ENCODE peak calls at places on chromosome 22, in four cellular contexts. C is HEK293T, F is K562, Q is HepG2. A is an unnamed sample.

GRCh38 chr22:18970180-18970947 is 34.3 kb upstream of the PRODH start:
- DNase-seq in C (peak), F (no peak), Q (no peak), A (no peak)

GRCh38 chr22:46007848-46008261 is 30.9 kb upstream of the WNT7B start:
- DNase-seq in C (no peak), F (no peak), Q (no peak), A (no peak)

GRCh38 chr22:19749876-19750275 is 10.7 kb upstream of the TBX1 start:
- DNase-seq in C (no peak), F (no peak), Q (no peak), A (no peak)

GRCh38 chr22:46561435-46561905 is 24.1 kb upstream of the CELSR1 start:
- DNase-seq in C (peak), F (peak), Q (peak), A (peak)

GRCh38 chr22:49768511-49768910 is 59.2 kb downstream of the BRD1 start:
- DNase-seq in C (no peak), F (no peak), Q (no peak), A (no peak)

GRCh38 chr22:11253000-11253511 is 4274.9 kb upstream of the OR11H1 start:
- DNase-seq in C (no peak), F (no peak), Q (no peak), A (no peak)

GRCh38 chr22:37485006-37485713 is 1.0 kb downstream of the MFNG start:
- DNase-seq in C (no peak), F (no peak), Q (no peak), A (no peak)

GRCh38 chr22:27747396-27748256 is 53.9 kb downstream of the MN1 start:
- DNase-seq in C (peak), F (peak), Q (no peak), A (no peak)

GRCh38 chr22:44583076-44583760 is 85.2 kb upstream of the RTL6 start:
- DNase-seq in C (no peak), F (no peak), Q (no peak), A (no peak)

GRCh38 chr22:39103431-39103830 is 6.4 kb downstream of the APOBEC3H start:
- DNase-seq in C (no peak), F (no peak), Q (no peak), A (no peak)

GRCh38 chr22:37880668-37881440 is 25.2 kb upstream of the MICALL1 start:
- DNase-seq in C (no peak), F (no peak), Q (no peak), A (no peak)

GRCh38 chr22:40024201-40025061 is 29.7 kb downstream of the FAM83F start:
- DNase-seq in C (peak), F (peak), Q (peak), A (no peak)

GRCh38 chr22:46148336-46148735 is 2.0 kb upstream of the PPARA start:
- DNase-seq in C (no peak), F (no peak), Q (no peak), A (no peak)

GRCh38 chr22:44783581-44783980 is 31.2 kb downstream of the ARHGAP8 start:
- DNase-seq in C (no peak), F (no peak), Q (no peak), A (no peak)

GRCh38 chr22:46246178-46246577 is 3.9 kb downstream of the CDPF1 start:
- DNase-seq in C (no peak), F (no peak), Q (no peak), A (no peak)

GRCh38 chr22:44595841-44596341 is 97.9 kb upstream of the RTL6 start:
- DNase-seq in C (peak), F (no peak), Q (no peak), A (no peak)

GRCh38 chr22:19756288-19757128 is 4.1 kb upstream of the TBX1 start:
- DNase-seq in C (peak), F (peak), Q (peak), A (no peak)

GRCh38 chr22:30843245-30843644 is 125.3 kb downstream of the MORC2 start:
- DNase-seq in C (no peak), F (no peak), Q (no peak), A (no peak)

GRCh38 chr22:39215430-39216142 is 29.2 kb downstream of the PDGFB start:
- DNase-seq in C (peak), F (peak), Q (no peak), A (no peak)

GRCh38 chr22:50017701-50018224 is 5.2 kb upstream of the IL17REL start:
- DNase-seq in C (no peak), F (no peak), Q (no peak), A (no peak)

GRCh38 chr22:19085233-19086043 is 36.8 kb downstream of the DGCR2 start:
- DNase-seq in C (peak), F (peak), Q (peak), A (peak)

GRCh38 chr22:48785792-48786678 is 1041.6 kb downstream of the BRD1 start:
- DNase-seq in C (no peak), F (no peak), Q (no peak), A (no peak)

GRCh38 chr22:48055827-48056226 is 1293.4 kb downstream of the TBC1D22A start:
- DNase-seq in C (no peak), F (no peak), Q (no peak), A (no peak)

GRCh38 chr22:23218867-23219251 is 38.5 kb downstream of the BCR start:
- DNase-seq in C (peak), F (no peak), Q (peak), A (no peak)

GRCh38 chr22:23401111-23401909 is 178.8 kb downstream of the IGLL1 start:
- DNase-seq in C (no peak), F (no peak), Q (no peak), A (no peak)

GRCh38 chr22:37758698-37759097 is 49.0 kb upstream of the GCAT start:
- DNase-seq in C (no peak), F (no peak), Q (no peak), A (no peak)

GRCh38 chr22:48226026-48227013 is 1463.9 kb downstream of the TBC1D22A start:
- DNase-seq in C (no peak), F (no peak), Q (no peak), A (no peak)

GRCh38 chr22:17817079-17817478 is 42.8 kb upstream of the BID start:
- DNase-seq in C (no peak), F (no peak), Q (no peak), A (no peak)

GRCh38 chr22:46612904-46613605 is 7.1 kb upstream of the GRAMD4 start:
- DNase-seq in C (no peak), F (no peak), Q (peak), A (no peak)

GRCh38 chr22:46102752-46103151 is 47.6 kb upstream of the PPARA start:
- DNase-seq in C (no peak), F (no peak), Q (no peak), A (no peak)

GRCh38 chr22:33842421-33843094 is 77.7 kb downstream of the LARGE1 start:
- DNase-seq in C (no peak), F (no peak), Q (no peak), A (no peak)

GRCh38 chr22:50734986-50735738 is 2.8 kb upstream of the ACR start:
- DNase-seq in C (no peak), F (no peak), Q (no peak), A (no peak)

GRCh38 chr22:23789121-23789520 is 2.4 kb downstream of the SMARCB1 start:
- DNase-seq in C (no peak), F (no peak), Q (no peak), A (no peak)

GRCh38 chr22:19480789-19481188 is 1.1 kb downstream of the CDC45 start:
- DNase-seq in C (no peak), F (no peak), Q (no peak), A (no peak)

GRCh38 chr22:30882974-30883533 is 85.5 kb downstream of the MORC2 start:
- DNase-seq in C (no peak), F (peak), Q (no peak), A (no peak)

GRCh38 chr22:30396871-30397655 is at the start of gene SEC14L2:
- DNase-seq in C (peak), F (no peak), Q (no peak), A (no peak)

GRCh38 chr22:24450600-24450999 is 23.2 kb downstream of the ADORA2A start:
- DNase-seq in C (no peak), F (no peak), Q (no peak), A (no peak)

DNA sequence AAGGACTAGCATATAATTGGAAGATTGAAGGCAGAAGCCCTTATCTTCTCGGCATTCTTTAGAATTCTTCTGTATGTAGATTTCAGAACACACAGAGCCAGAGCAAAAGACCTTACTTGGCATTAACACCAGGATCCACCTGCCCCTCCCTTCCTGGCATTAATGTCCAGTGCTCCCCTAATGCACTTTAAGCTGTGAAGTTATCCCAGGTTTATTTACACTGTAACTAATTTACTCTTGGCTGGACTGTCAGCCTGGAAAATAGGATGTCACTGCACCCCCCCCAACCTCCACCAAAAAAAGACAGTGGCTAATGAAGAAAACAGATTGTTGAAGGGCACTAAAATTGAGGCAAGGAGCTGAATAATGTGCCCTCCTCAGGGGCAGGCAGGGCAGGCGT is 30.1 kb downstream of the TIMP3 start:
- DNase-seq in C (no peak), F (no peak), Q (no peak), A (no peak)
- TF ChIP-seq TARDBP in C (no peak), F (no peak), Q (no peak), A (no peak)

GRCh38 chr22:28817919-28818859 is 17.8 kb upstream of the XBP1 start:
- DNase-seq in C (no peak), F (no peak), Q (peak), A (no peak)
- TF ChIP-seq TARDBP in C (no peak), F (no peak), Q (peak), A (no peak)

GRCh38 chr22:41106122-41106968 is 14.0 kb downstream of the EP300 start:
- DNase-seq in C (no peak), F (no peak), Q (peak), A (no peak)
- TF ChIP-seq TARDBP in C (no peak), F (no peak), Q (no peak), A (no peak)

DNA sequence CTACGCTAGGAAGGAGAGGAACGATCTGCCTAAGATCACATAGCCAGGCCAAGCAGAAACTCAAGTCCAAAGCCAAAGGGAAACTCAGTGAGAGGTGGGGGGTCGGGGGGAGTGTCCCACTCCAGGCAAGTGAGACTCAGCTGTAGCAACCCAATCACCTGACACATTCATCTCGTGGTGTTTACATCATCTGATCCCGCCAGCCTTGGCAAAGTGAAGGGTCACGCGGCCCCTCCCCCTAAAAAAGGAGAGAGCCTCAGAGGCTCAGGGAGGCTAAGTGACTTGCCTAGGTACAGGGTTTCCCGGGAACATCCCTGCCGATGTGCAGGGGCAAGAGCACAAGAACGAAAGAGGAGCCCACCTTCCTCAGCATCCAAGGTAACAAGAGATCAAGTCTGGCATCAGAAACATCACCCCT is 21.5 kb downstream of the MYH9 start:
- DNase-seq in C (no peak), F (no peak), Q (no peak), A (no peak)
- TF ChIP-seq TARDBP in C (no peak), F (no peak), Q (no peak), A (no peak)

GRCh38 chr22:42645938-42646568 is 3.1 kb downstream of the CYB5R3 start:
- DNase-seq in C (no peak), F (no peak), Q (no peak), A (no peak)
- TF ChIP-seq TARDBP in C (no peak), F (no peak), Q (no peak), A (no peak)

GRCh38 chr22:22084089-22084711 is 101.6 kb upstream of the TOP3B start:
- DNase-seq in C (no peak), F (no peak), Q (no peak), A (no peak)
- TF ChIP-seq TARDBP in C (no peak), F (no peak), Q (no peak), A (no peak)

DNA sequence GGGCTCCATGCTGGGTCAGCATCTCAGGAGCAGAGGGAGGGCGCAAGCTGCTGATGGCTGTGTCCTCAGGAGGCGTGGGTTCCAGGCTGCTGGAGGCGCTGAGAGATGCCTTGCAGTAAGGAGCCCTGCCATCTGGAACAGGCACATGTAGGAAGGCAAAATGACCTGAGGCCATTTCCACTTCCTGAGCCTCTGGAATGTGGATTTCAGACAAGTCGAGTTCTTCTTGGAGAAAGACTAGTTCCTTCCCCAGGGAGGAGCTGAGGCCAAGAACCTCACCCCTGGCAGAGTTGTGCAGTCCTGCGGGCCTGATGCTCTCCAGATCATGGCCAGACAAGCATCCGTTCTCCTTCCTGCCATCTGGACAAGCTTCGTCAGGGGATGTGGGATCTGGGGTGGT is 19.3 kb downstream of the HPS4 start:
- DNase-seq in C (no peak), F (no peak), Q (no peak), A (no peak)
- TF ChIP-seq TARDBP in C (no peak), F (no peak), Q (no peak), A (no peak)

GRCh38 chr22:29205598-29206371 is at the start of gene EMID1:
- DNase-seq in C (peak), F (peak), Q (no peak), A (no peak)
- TF ChIP-seq TARDBP in C (no peak), F (no peak), Q (no peak), A (no peak)

GRCh38 chr22:20816559-20816958 is 42.1 kb downstream of the PI4KA start:
- DNase-seq in C (no peak), F (no peak), Q (no peak), A (no peak)
- TF ChIP-seq TARDBP in C (no peak), F (no peak), Q (no peak), A (no peak)

A was measured in GM12878.